ENCODE peak calls at places on chromosomes 13 and 19, in nine cellular contexts. W is colonic mucosa, L is thoracic aorta, E is fibroblast of lung, J is MM.1S, K is endothelial cell of umbilical vein, I is lower lobe of right lung, G is cardiac muscle cell, U is thyroid gland. Y is an unnamed sample. For H3K4me1 and H3K9me3, the result is how much of the 10 kb centered on the place peaks cover.

GRCh38 chr19:31501427-31502195 is 152.4 kb upstream of the TSHZ3 start:
- DNase-seq in J (no peak), L (no peak), K (no peak), W (no peak), I (no peak), U (no peak), G (no peak), E (no peak), Y (no peak)

GRCh38 chr19:17611462-17612244 is 56.2 kb downstream of the COLGALT1 start:
- DNase-seq in J (no peak), U (no peak), E (no peak), G (no peak), I (no peak), L (no peak), K (no peak), W (no peak), Y (no peak)

GRCh38 chr19:45753548-45753947 is 15.5 kb downstream of the SIX5 start:
- DNase-seq in U (no peak), W (no peak), J (no peak), G (no peak), K (no peak), L (no peak), E (no peak), I (no peak), Y (no peak)

GRCh38 chr19:35619290-35619923 is 6.9 kb downstream of the HAUS5 start:
- DNase-seq in L (no peak), E (no peak), J (no peak), U (no peak), G (no peak), W (no peak), K (no peak), I (no peak), Y (no peak)

GRCh38 chr13:97335488-97336134 is 98.4 kb upstream of the RAP2A start:
- DNase-seq in W (no peak), U (no peak), I (no peak), L (no peak), K (peak), J (no peak), E (no peak), G (no peak), Y (no peak)

GRCh38 chr19:7395793-7396192 is 47.1 kb downstream of the ARHGEF18 start:
- DNase-seq in I (no peak), U (no peak), W (peak), E (no peak), K (no peak), J (peak), G (peak), L (no peak), Y (no peak)

GRCh38 chr19:58514564-58515020 is 2.8 kb upstream of the SLC27A5 start:
- DNase-seq in E (no peak), U (no peak), J (no peak), K (no peak), L (no peak), G (no peak), I (no peak), W (no peak), Y (no peak)

GRCh38 chr13:51772781-51773180 is 31.2 kb downstream of the DHRS12 start:
- DNase-seq in U (no peak), J (no peak), K (no peak), W (no peak), G (no peak), I (no peak), E (no peak), L (no peak), Y (no peak)

GRCh38 chr13:97826421-97826965 is 127.0 kb upstream of the IPO5 start:
- DNase-seq in E (no peak), J (no peak), G (no peak), W (no peak), K (no peak), L (no peak), U (no peak), I (no peak), Y (no peak)

GRCh38 chr13:108269601-108270328 is at the start of gene TNFSF13B:
- DNase-seq in U (peak), I (peak), E (peak), W (peak), J (peak), L (no peak), K (peak), G (peak), Y (no peak)

GRCh38 chr13:109684836-109685602 is 101.4 kb downstream of the IRS2 start:
- DNase-seq in E (peak), W (peak), I (no peak), K (no peak), J (no peak), G (peak), L (no peak), U (peak), Y (no peak)

GRCh38 chr13:26971990-26972888 is 199.4 kb downstream of the USP12 start:
- DNase-seq in L (no peak), G (peak), W (peak), K (no peak), E (no peak), U (no peak), I (peak), J (peak), Y (no peak)

GRCh38 chr13:72166102-72166660 is 299.2 kb upstream of the DACH1 start:
- DNase-seq in U (no peak), E (peak), J (no peak), K (peak), I (no peak), W (no peak), L (no peak), G (no peak), Y (no peak)

GRCh38 chr13:99926014-99926731 is 45.4 kb downstream of the ZIC5 start:
- DNase-seq in W (peak), E (peak), U (peak), J (no peak), L (no peak), G (no peak), I (no peak), K (no peak), Y (no peak)

GRCh38 chr19:8311461-8312260 is 3.5 kb upstream of the CD320 start:
- DNase-seq in L (no peak), E (no peak), I (peak), K (peak), W (peak), U (no peak), G (no peak), J (no peak), Y (no peak)

GRCh38 chr19:7868326-7868670 is 5.9 kb downstream of the PRR36 start:
- DNase-seq in J (no peak), U (no peak), G (no peak), L (no peak), I (no peak), E (no peak), K (no peak), W (no peak), Y (no peak)

GRCh38 chr19:29485293-29485692 is 40.5 kb upstream of the VSTM2B start:
- DNase-seq in U (no peak), I (peak), K (no peak), G (no peak), J (no peak), L (no peak), W (no peak), E (no peak), Y (no peak)

GRCh38 chr13:106390360-106390759 is 145.1 kb downstream of the EFNB2 start:
- DNase-seq in L (no peak), U (no peak), K (peak), G (no peak), J (no peak), I (no peak), W (no peak), E (no peak), Y (no peak)

GRCh38 chr19:13277104-13277809 is 127.0 kb downstream of the IER2 start:
- DNase-seq in J (peak), K (peak), E (peak), W (peak), I (peak), G (peak), L (no peak), U (peak), Y (peak)

GRCh38 chr13:113926301-113926761 is 47.5 kb downstream of the C13orf46 start:
- DNase-seq in I (no peak), G (peak), L (no peak), J (no peak), W (no peak), E (no peak), K (no peak), U (no peak), Y (peak)

GRCh38 chr13:29754486-29754806 is 96.0 kb downstream of the UBL3 start:
- DNase-seq in E (peak), U (peak), G (peak), I (no peak), K (peak), W (no peak), L (no peak), J (no peak), Y (no peak)

GRCh38 chr13:110017379-110017778 is 231.0 kb upstream of the IRS2 start:
- DNase-seq in J (no peak), E (peak), I (no peak), G (peak), K (no peak), L (no peak), U (no peak), W (no peak), Y (no peak)

GRCh38 chr13:21060063-21060826 is 1.1 kb downstream of the LATS2 start:
- DNase-seq in G (peak), E (peak), U (peak), I (peak), K (peak), W (peak), L (no peak), J (no peak), Y (peak)

GRCh38 chr19:1139126-1139525 is 34.9 kb downstream of the SBNO2 start:
- DNase-seq in I (no peak), U (no peak), L (no peak), E (no peak), W (no peak), J (no peak), K (no peak), G (no peak), Y (no peak)

GRCh38 chr19:7942981-7943443 is 454 bp downstream of the TIMM44 start:
- DNase-seq in L (no peak), K (no peak), W (no peak), U (no peak), J (peak), E (no peak), I (no peak), G (peak), Y (no peak)

GRCh38 chr13:46643165-46643777 is 90.3 kb downstream of the LRCH1 start:
- DNase-seq in I (no peak), G (peak), L (no peak), K (no peak), J (no peak), U (no peak), E (no peak), W (no peak), Y (no peak)

GRCh38 chr13:46640843-46641242 is 87.9 kb downstream of the LRCH1 start:
- DNase-seq in J (no peak), E (peak), K (peak), L (no peak), G (no peak), W (no peak), I (no peak), U (no peak), Y (no peak)

GRCh38 chr13:46639033-46639981 is 86.3 kb downstream of the LRCH1 start:
- DNase-seq in K (no peak), U (peak), J (no peak), G (no peak), I (no peak), L (no peak), E (peak), W (no peak), Y (no peak)

GRCh38 chr13:46642254-46642653 is 89.3 kb downstream of the LRCH1 start:
- DNase-seq in I (no peak), L (no peak), J (no peak), G (no peak), W (no peak), U (no peak), E (no peak), K (no peak), Y (no peak)

GRCh38 chr13:46641274-46642081 is 88.5 kb downstream of the LRCH1 start:
- DNase-seq in I (no peak), W (no peak), U (peak), J (no peak), G (peak), K (peak), E (peak), L (no peak), Y (no peak)
- H3K4me1 ChIP-seq in I (half or more), W (under half), U (under half), J (under half), G (half or more), K (under half), E (under half), L (half or more), Y (under half)

DNA sequence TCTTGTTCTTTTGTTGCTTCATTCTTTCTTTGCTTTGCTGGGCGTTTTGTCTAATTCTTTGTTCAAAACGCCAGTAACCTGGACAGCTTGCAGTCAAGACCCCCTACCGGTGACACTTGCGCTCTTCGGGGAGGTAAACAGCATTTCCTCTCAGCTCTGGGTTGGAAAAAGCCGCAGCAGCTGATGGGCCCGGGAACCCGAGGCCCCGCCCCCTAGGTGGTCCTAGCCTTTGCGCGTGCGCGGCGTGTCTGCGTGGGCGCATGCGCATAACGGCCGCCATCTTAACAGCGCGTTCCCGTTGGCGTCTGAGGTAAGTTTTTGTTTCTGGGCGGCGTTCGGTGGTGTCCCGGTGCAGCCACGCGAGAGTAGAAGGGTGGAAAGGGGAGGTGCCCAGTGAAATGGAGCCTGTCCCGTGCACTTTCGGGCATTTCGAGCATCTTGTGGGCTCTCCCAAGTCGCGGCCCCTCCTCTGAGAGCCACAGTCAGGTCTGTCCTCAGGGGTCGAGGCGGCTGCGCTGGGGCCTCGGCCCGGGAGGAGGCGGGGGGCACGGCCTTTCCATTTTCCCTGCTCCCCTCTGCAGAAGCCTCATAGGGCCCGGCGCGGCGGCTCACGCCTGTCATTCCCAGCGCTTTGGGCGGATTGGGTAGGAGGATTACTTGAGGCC is at the start of gene ZNF559:
- DNase-seq in W (peak), K (peak), U (peak), E (peak), I (peak), L (peak), J (peak), G (peak), Y (peak)
- H3K9me3 ChIP-seq in W (under half), K (under half), U (under half), E (under half), I (under half), L (under half), J (under half), G (under half), Y (under half)

GRCh38 chr19:48332351-48332661 is 7.0 kb downstream of the EMP3 start:
- DNase-seq in J (no peak), G (no peak), W (no peak), I (no peak), U (no peak), E (no peak), L (no peak), K (no peak), Y (no peak)

GRCh38 chr19:48329167-48329891 is 4.0 kb downstream of the EMP3 start:
- DNase-seq in W (no peak), I (no peak), U (no peak), J (peak), E (peak), K (no peak), G (no peak), L (no peak), Y (no peak)

GRCh38 chr19:48332662-48333466 is 7.5 kb downstream of the EMP3 start:
- DNase-seq in G (peak), U (peak), L (peak), I (peak), J (peak), K (peak), E (peak), W (peak), Y (peak)

GRCh38 chr19:48333467-48334384 is 8.4 kb downstream of the EMP3 start:
- DNase-seq in J (peak), K (peak), W (peak), G (peak), U (peak), I (peak), E (peak), L (peak), Y (peak)

DNA sequence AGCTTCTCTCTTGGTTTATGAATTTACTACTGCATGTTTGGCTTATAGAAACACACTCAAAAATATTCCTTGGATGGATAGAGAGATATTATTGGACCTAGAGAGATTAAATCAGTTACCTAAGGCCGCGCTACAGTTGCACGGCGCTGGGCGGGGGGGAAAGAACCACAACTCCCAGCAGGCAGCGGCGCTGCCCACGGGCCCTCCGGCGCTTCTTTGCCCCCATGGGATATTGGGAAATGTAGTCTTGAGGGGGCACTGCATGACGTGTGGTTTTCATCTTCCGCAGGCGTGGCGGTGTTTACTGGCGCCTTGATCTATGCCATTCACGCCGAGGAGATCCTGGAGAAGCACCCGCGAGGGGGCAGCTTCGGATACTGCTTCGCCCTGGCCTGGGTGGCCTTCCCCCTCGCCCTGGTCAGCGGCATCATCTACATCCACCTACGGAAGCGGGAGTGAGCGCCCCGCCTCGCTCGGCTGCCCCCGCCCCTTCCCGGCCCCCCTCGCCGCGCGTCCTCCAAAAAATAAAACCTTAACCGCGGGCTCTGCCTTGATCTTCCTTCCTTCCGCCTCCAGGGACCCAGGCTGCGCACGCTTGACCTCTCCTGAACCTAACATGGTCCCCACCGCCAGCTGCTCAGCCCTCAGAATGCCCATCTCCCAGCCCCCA is 4.8 kb downstream of the EMP3 start:
- DNase-seq in L (no peak), I (peak), K (peak), G (no peak), E (peak), J (peak), U (peak), W (peak), Y (peak)
- H3K4me1 ChIP-seq in L (under half), I (half or more), K (under half), G (under half), E (under half), J (under half), U (under half), W (under half), Y (under half)

DNA sequence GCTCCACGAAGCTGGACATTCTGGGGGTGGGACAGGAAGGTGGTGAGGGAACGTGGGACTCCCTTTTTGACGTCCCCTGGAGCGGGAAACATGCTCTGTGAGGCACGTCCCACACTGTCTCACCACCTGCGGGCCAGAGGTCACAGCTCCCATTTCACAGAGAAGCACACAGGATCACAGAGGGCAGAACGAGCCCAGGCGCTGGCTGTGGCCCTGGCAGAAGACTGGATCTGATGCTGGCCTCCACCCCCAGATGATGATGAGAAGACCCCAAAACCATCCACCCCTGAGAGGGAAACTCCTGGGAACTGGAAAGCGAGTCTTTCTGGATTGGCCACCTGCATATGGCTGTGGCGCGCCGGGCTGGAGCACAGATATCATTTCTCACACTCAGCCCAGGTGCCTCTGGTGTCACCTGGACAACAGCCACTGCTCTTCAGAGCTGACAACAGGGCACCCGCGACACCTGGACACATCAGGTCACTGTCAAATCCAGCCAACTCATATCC is 216.2 kb downstream of the TUBA3C start:
- DNase-seq in U (no peak), E (no peak), L (no peak), K (no peak), G (no peak), I (no peak), W (no peak), J (no peak), Y (no peak)
- H3K9me3 ChIP-seq in U (under half), E (under half), L (under half), K (under half), G (under half), I (under half), W (under half), J (under half), Y (under half)

DNA sequence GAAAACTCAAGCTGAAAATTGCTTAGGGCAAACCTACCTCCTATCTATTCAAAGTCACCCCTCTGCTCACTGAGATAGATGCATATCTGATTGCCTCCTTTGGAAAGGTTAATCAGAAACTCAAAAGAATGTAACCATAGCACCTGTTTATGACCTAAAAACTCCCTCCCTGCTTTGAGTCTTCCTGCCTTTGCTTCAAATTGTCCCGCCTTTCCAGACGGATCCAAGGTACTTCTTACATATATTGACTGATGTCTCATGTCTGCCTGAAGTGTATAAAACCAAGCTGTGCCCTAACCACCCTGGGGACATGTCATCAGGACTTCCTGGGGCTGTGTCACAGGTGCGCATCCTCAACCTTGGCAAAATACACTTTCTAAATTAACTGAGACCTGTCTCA is 118.6 kb downstream of the TBC1D4 start:
- DNase-seq in K (no peak), W (no peak), L (no peak), I (no peak), E (no peak), U (no peak), J (no peak), G (no peak), Y (no peak)
- H3K4me1 ChIP-seq in K (under half), W (under half), L (under half), I (under half), E (under half), U (under half), J (under half), G (under half), Y (under half)

GRCh38 chr19:6287269-6287885 is 7.6 kb upstream of the MLLT1 start:
- DNase-seq in E (no peak), K (no peak), W (no peak), I (peak), G (peak), L (no peak), J (no peak), U (no peak), Y (no peak)

GRCh38 chr19:6286676-6287075 is 6.9 kb upstream of the MLLT1 start:
- DNase-seq in J (no peak), U (no peak), L (no peak), E (no peak), I (peak), G (no peak), W (no peak), K (no peak), Y (no peak)

GRCh38 chr19:6288737-6289136 is 9.0 kb upstream of the MLLT1 start:
- DNase-seq in K (no peak), W (no peak), U (no peak), L (no peak), I (no peak), G (no peak), J (no peak), E (no peak), Y (no peak)

GRCh38 chr19:6297202-6297601 is 17.4 kb upstream of the MLLT1 start:
- DNase-seq in J (peak), W (no peak), K (no peak), I (no peak), L (no peak), E (no peak), G (no peak), U (no peak), Y (no peak)

DNA sequence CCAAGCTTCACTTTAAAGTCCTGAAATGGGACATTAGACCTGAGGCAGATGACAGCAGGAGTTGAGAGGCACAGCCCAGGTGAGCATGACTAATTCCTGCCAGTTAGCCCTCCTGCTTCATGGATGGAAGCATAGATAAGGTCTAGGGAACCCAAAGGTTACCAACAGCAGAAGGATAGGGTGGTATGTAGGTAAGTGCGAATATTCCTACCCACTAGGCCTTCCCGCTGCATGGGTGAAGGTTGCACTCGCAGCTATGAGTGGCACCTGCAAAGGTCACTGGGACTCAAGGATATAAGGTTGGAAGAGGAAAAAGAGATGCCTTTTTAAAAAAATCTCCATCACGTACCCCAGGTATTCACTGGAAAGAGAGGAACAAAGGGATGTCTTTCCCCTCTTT is 12.2 kb upstream of the MLLT1 start:
- DNase-seq in G (peak), W (no peak), U (no peak), K (no peak), J (no peak), L (no peak), I (no peak), E (no peak), Y (no peak)
- H3K9me3 ChIP-seq in G (under half), W (under half), U (under half), K (under half), J (under half), L (under half), I (half or more), E (under half), Y (under half)

Y was measured in tibial nerve.